ENCODE peak calls at places on chromosomes 13 and 19, in five cellular contexts. K is Ammon's horn; J is activated CD4-positive, alpha-beta T cell treated with anti-CD3 and anti-CD28 coated beads for 1 hour; O is ascending aorta; U is stimulated activated CD4-positive, alpha-beta T cell treated with anti-CD3 and anti-CD28 coated beads, Interleukin-1b, Interleukin-23, amount 100 ng/mL, for 24 hours. W is an unnamed sample.

GRCh38 chr13:52010890-52011689 is at the start of gene ATP7B:
- DNase-seq in K (no peak), J (no peak), O (no peak), U (peak; percentile 1), W (no peak)

GRCh38 chr13:26228080-26228479 is 6.0 kb upstream of the RNF6 start:
- DNase-seq in K (peak; percentile 31), J (no peak), O (no peak), U (no peak), W (no peak)

GRCh38 chr19:13639342-13639929 is 124.9 kb upstream of the MRI1 start:
- DNase-seq in K (no peak), J (no peak), O (no peak), U (no peak), W (no peak)

GRCh38 chr13:99922631-99923404 is 48.7 kb downstream of the ZIC5 start:
- DNase-seq in K (no peak), J (no peak), O (no peak), U (no peak), W (no peak)

GRCh38 chr13:62846302-62846701 is 1430.7 kb upstream of the PCDH20 start:
- DNase-seq in K (no peak), J (no peak), O (no peak), U (no peak), W (no peak)

GRCh38 chr19:43625918-43626579 is 6.6 kb upstream of the ZNF428 start:
- DNase-seq in K (peak; percentile 27), J (no peak), O (no peak), U (no peak), W (no peak)

GRCh38 chr13:73142091-73142490 is 83.3 kb downstream of the KLF5 start:
- DNase-seq in K (peak; percentile 13), J (no peak), O (no peak), U (no peak), W (no peak)

GRCh38 chr19:31350033-31350692 is 927 bp upstream of the TSHZ3 start:
- DNase-seq in K (no peak), J (no peak), O (no peak), U (no peak), W (no peak)

GRCh38 chr13:46551410-46552301 is 1.3 kb upstream of the LRCH1 start:
- DNase-seq in K (peak; percentile 74), J (peak; percentile 40), O (no peak), U (peak; percentile 58), W (no peak)

GRCh38 chr19:56732974-56733373 is 61.4 kb upstream of the ZNF835 start:
- DNase-seq in K (no peak), J (no peak), O (no peak), U (no peak), W (no peak)

GRCh38 chr13:76886292-76887061 is at the start of gene KCTD12:
- DNase-seq in K (peak; percentile 89), J (peak; percentile 76), O (peak; percentile 64), U (peak; percentile 48), W (peak; percentile 83)

GRCh38 chr19:10946964-10947657 is 13.7 kb upstream of the SMARCA4 start:
- DNase-seq in K (no peak), J (no peak), O (no peak), U (no peak), W (no peak)